ENCODE peak calls at places on chromosomes 5 and 9, in ten cellular contexts. R is Calu3; J is WTC11; T is choroid plexus epithelial cell; O is ELR; C is Kasumi-1; W is Ammon's horn; M is EH; H is stimulated activated CD4-positive, alpha-beta T cell treated with anti-CD3 and anti-CD28 coated beads, Interleukin-2, amount 100 ng/mL, for 24 hours; Y is uterus. F is an unnamed sample.
A peak's percentile ranks its signal among the peaks of the same experiment; 100 is the strongest.

GRCh38 chr5:81169924-81170323 is 63.2 kb upstream of the CKMT2 start:
- DNase-seq in W (no peak), T (no peak), C (no peak), Y (no peak), M (no peak), O (no peak), R (no peak), J (no peak), H (no peak), F (peak; percentile 76)

GRCh38 chr9:75451045-75451444 is 362.7 kb downstream of the OSTF1 start:
- DNase-seq in T (no peak), C (no peak), W (no peak), R (no peak), Y (peak; percentile 15), M (no peak), J (no peak), O (no peak), H (no peak), F (no peak)

GRCh38 chr9:79667716-79668458 is 96.1 kb downstream of the TLE4 start:
- DNase-seq in M (no peak), H (no peak), Y (no peak), T (no peak), O (no peak), J (no peak), C (no peak), W (no peak), R (no peak), F (no peak)

GRCh38 chr9:109052416-109052815 is 39.1 kb upstream of the CTNNAL1 start:
- DNase-seq in M (peak; percentile 87), Y (no peak), H (no peak), C (no peak), T (peak; percentile 71), J (no peak), O (no peak), R (no peak), W (no peak), F (no peak)

GRCh38 chr9:107367727-107368502 is 84.8 kb downstream of the RAD23B start:
- DNase-seq in W (no peak), J (no peak), M (no peak), T (peak; percentile 39), Y (no peak), C (no peak), R (no peak), H (no peak), O (no peak), F (no peak)

GRCh38 chr5:32642276-32643002 is 57.1 kb downstream of the SUB1 start:
- DNase-seq in J (no peak), M (peak; percentile 63), Y (no peak), T (peak; percentile 64), R (no peak), O (peak; percentile 34), H (no peak), C (no peak), W (no peak), F (no peak)

GRCh38 chr5:74266836-74267235 is 373.7 kb downstream of the ENC1 start:
- DNase-seq in T (no peak), Y (no peak), C (no peak), J (no peak), O (no peak), R (no peak), M (no peak), W (no peak), H (no peak), F (no peak)

GRCh38 chr5:174793684-174794328 is 69.4 kb downstream of the MSX2 start:
- DNase-seq in C (peak; percentile 17), R (peak; percentile 83), W (peak; percentile 66), O (peak; percentile 40), J (peak; percentile 86), H (peak; percentile 49), Y (peak; percentile 19), M (peak; percentile 64), T (peak; percentile 67), F (peak; percentile 84)

GRCh38 chr9:116232425-116233159 is 79.0 kb downstream of the PAPPA start:
- DNase-seq in T (peak; percentile 34), O (peak; percentile 72), J (no peak), C (no peak), W (no peak), M (peak; percentile 71), H (no peak), Y (no peak), R (no peak), F (peak; percentile 84)

GRCh38 chr5:57784106-57784505 is 301.5 kb upstream of the ACTBL2 start:
- DNase-seq in H (no peak), W (no peak), J (no peak), M (peak; percentile 39), C (no peak), R (no peak), O (peak; percentile 36), Y (no peak), T (no peak), F (no peak)

GRCh38 chr5:89315194-89315593 is 432.2 kb upstream of the MEF2C start:
- DNase-seq in C (no peak), R (no peak), T (peak; percentile 88), Y (no peak), H (no peak), M (no peak), J (no peak), O (no peak), W (no peak), F (no peak)

GRCh38 chr9:96417610-96418073 is 528 bp downstream of the ZNF367 start:
- DNase-seq in M (no peak), O (no peak), H (peak; percentile 45), R (peak; percentile 8), J (no peak), T (no peak), W (no peak), C (no peak), Y (no peak), F (no peak)

GRCh38 chr5:38468202-38468656 is 88.2 kb downstream of the LIFR start:
- DNase-seq in M (peak; percentile 93), J (no peak), T (peak; percentile 97), Y (peak; percentile 82), C (no peak), O (peak; percentile 98), R (no peak), H (no peak), W (no peak), F (no peak)

GRCh38 chr9:91403665-91404543 is 19.7 kb downstream of the NFIL3 start:
- DNase-seq in T (no peak), H (no peak), Y (no peak), O (no peak), M (no peak), W (no peak), C (no peak), R (no peak), J (no peak), F (no peak)

GRCh38 chr5:79774855-79775237 is 85.2 kb downstream of the CMYA5 start:
- DNase-seq in O (no peak), Y (no peak), J (no peak), T (no peak), M (no peak), H (no peak), W (no peak), C (no peak), R (no peak), F (no peak)

GRCh38 chr9:129759329-129759728 is 6.5 kb upstream of the PTGES start:
- DNase-seq in T (no peak), Y (no peak), H (no peak), C (no peak), R (no peak), M (no peak), O (no peak), W (no peak), J (no peak), F (no peak)

GRCh38 chr5:84433461-84433860 is 48.8 kb upstream of the EDIL3 start:
- DNase-seq in M (no peak), W (no peak), T (peak; percentile 69), R (no peak), Y (no peak), J (no peak), H (no peak), O (peak; percentile 12), C (no peak), F (no peak)

GRCh38 chr5:113212244-113212920 is 222.4 kb downstream of the TSSK1B start:
- DNase-seq in W (peak; percentile 71), R (peak; percentile 31), H (no peak), C (peak; percentile 25), O (no peak), T (peak; percentile 93), Y (no peak), J (no peak), M (peak; percentile 29), F (no peak)

GRCh38 chr5:162485666-162486292 is 418.2 kb downstream of the GABRG2 start:
- DNase-seq in H (no peak), C (no peak), W (no peak), Y (no peak), R (no peak), M (no peak), J (no peak), T (no peak), O (no peak), F (no peak)

GRCh38 chr5:33242264-33242663 is 198.5 kb upstream of the TARS1 start:
- DNase-seq in M (no peak), R (no peak), J (no peak), H (no peak), C (no peak), O (no peak), T (no peak), W (no peak), Y (no peak), F (no peak)

GRCh38 chr5:78506296-78507049 is 142.1 kb downstream of the LHFPL2 start:
- DNase-seq in T (no peak), O (no peak), M (peak; percentile 72), J (no peak), W (peak; percentile 62), Y (no peak), H (no peak), R (no peak), C (no peak), F (no peak)

GRCh38 chr9:5893134-5893505 is 2.4 kb downstream of the MLANA start:
- DNase-seq in H (no peak), O (no peak), M (no peak), Y (no peak), C (no peak), J (no peak), W (no peak), R (no peak), T (no peak), F (no peak)

GRCh38 chr9:134171316-134172197 is 7.2 kb upstream of the RNU6ATAC start:
- DNase-seq in M (peak; percentile 92), W (no peak), C (no peak), Y (no peak), H (no peak), T (peak; percentile 52), J (no peak), R (no peak), O (peak; percentile 61), F (no peak)

GRCh38 chr5:50702615-50703325 is 36.3 kb downstream of the PARP8 start:
- DNase-seq in J (no peak), H (no peak), R (no peak), C (peak; percentile 59), M (no peak), Y (no peak), W (no peak), O (no peak), T (no peak), F (no peak)

GRCh38 chr5:42858031-42858643 is 46.4 kb upstream of the SELENOP start:
- DNase-seq in M (no peak), W (peak; percentile 92), O (no peak), H (no peak), C (no peak), R (peak; percentile 18), Y (no peak), T (no peak), J (no peak), F (peak; percentile 22)

GRCh38 chr9:133701981-133702797 is 36.0 kb downstream of the SARDH start:
- DNase-seq in J (peak; percentile 21), T (peak; percentile 66), W (peak; percentile 47), M (peak; percentile 23), H (peak; percentile 69), O (no peak), R (no peak), Y (no peak), C (peak; percentile 5), F (no peak)

GRCh38 chr5:38462972-38463633 is 93.3 kb downstream of the LIFR start:
- DNase-seq in M (peak; percentile 72), H (no peak), T (no peak), J (no peak), C (no peak), R (no peak), O (peak; percentile 65), Y (no peak), W (no peak), F (no peak)

GRCh38 chr5:7261049-7261448 is 134.9 kb upstream of the ADCY2 start:
- DNase-seq in R (peak; percentile 10), C (peak; percentile 54), W (peak; percentile 47), H (no peak), J (peak; percentile 80), M (peak; percentile 51), O (peak; percentile 13), T (peak; percentile 39), Y (no peak), F (peak; percentile 74)